ENCODE peak calls at places on chromosomes 3 and 15, in five cellular contexts. U is GM12878, W is HepG2, Q is NT2/D1, I is H1. L is an unnamed sample.

GRCh38 chr3:37935290-37935668 is 55.3 kb upstream of the VILL start:
- DNase-seq in U (no peak), W (peak; percentile 71), Q (no peak), I (no peak), L (no peak)

GRCh38 chr3:13019706-13020105 is 53.5 kb downstream of the IQSEC1 start:
- DNase-seq in U (no peak), W (no peak), Q (no peak), I (no peak), L (no peak)

GRCh38 chr3:169505577-169506155 is 157.8 kb downstream of the MECOM start:
- DNase-seq in U (no peak), W (peak; percentile 1), Q (no peak), I (no peak), L (no peak)

GRCh38 chr3:169509359-169509758 is 154.2 kb downstream of the MECOM start:
- DNase-seq in U (peak; percentile 37), W (no peak), Q (no peak), I (no peak), L (no peak)

GRCh38 chr15:40282870-40283614 is at the start of gene ANKRD63:
- DNase-seq in U (no peak), W (no peak), Q (no peak), I (no peak), L (peak; percentile 49)

GRCh38 chr15:61032600-61033286 is 196.4 kb downstream of the RORA start:
- DNase-seq in U (no peak), W (no peak), Q (no peak), I (no peak), L (no peak)

GRCh38 chr15:36075333-36075732 is 504.1 kb upstream of the CDIN1 start:
- DNase-seq in U (no peak), W (no peak), Q (no peak), I (no peak), L (no peak)

GRCh38 chr3:73745429-73746247 is 120.9 kb upstream of the PDZRN3 start:
- DNase-seq in U (no peak), W (no peak), Q (no peak), I (no peak), L (no peak)

GRCh38 chr3:128603811-128604447 is 46.7 kb downstream of the RPN1 start:
- DNase-seq in U (no peak), W (no peak), Q (no peak), I (no peak), L (no peak)

GRCh38 chr3:52253314-52254260 is 8.0 kb downstream of the PPM1M start:
- DNase-seq in U (peak; percentile 85), W (no peak), Q (no peak), I (no peak), L (no peak)
- TF ChIP-seq SUZ12 in U (no peak), W (no peak), Q (no peak), I (no peak), L (no peak)

DNA sequence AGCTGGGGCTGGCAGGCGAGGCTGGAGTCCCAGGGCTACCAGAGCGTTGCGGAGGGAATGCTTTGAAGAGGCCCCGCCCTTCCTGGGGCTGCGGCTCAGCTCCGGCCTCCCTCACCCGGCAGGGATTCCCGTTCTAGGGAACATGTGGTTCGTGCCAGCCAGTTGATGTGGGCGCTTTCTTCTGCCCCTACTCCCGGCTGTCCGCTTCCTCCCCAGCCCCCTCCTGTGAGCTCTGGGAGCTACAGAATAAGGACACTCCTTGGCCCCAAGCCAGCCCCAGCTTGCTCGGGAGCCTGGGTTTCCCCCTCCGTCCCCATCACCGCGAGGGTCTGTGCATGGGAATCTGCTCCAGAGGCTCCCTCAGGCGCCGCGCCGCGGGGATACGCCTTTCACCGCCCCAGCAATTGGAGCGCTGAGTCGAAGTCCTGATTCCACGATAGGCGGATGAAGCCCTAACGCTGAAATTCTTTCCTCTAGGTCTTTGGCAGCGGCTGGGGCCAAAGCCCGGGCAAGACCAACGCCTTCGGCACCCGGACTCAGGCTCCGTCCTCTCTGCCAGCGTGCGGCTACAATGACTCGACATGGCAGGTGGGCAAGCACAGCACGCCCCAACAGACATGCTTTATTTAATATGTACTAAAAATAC is 69.5 kb downstream of the KLF15 start:
- DNase-seq in U (no peak), W (peak; percentile 41), Q (peak; percentile 49), I (peak; percentile 34), L (peak; percentile 3)
- TF ChIP-seq SUZ12 in U (no peak), W (no peak), Q (no peak), I (no peak), L (no peak)

DNA sequence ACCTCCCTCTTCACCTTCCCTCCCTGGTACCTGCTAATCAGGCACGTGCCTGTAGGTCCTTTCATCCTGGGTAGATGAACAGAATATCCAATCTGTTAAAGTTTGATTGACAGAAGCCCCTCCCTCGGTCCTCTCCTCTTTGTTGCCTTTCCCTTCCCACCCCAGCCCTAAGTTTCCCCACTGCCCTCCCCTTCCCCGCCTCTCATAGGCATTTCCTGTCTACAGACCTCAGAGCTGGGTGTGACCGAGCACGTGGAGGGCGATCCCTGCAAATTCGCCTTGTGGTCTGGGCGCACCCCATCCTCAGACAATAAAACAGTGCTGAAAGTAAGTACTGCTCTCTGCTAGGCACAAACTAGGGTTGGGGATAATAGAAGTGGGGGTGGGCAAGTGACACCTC is 239.2 kb upstream of the UMPS start:
- DNase-seq in U (no peak), W (no peak), Q (no peak), I (no peak), L (no peak)
- TF ChIP-seq SUZ12 in U (no peak), W (no peak), Q (no peak), I (no peak), L (no peak)

GRCh38 chr3:60434323-60434722 is 816.9 kb downstream of the FHIT start:
- DNase-seq in U (no peak), W (no peak), Q (no peak), I (no peak), L (no peak)

GRCh38 chr3:60434945-60435344 is 816.3 kb downstream of the FHIT start:
- DNase-seq in U (no peak), W (no peak), Q (no peak), I (no peak), L (no peak)

GRCh38 chr3:60435941-60436650 is 815.2 kb downstream of the FHIT start:
- DNase-seq in U (no peak), W (no peak), Q (no peak), I (no peak), L (no peak)

GRCh38 chr3:60430208-60430607 is 821.0 kb downstream of the FHIT start:
- DNase-seq in U (no peak), W (no peak), Q (no peak), I (no peak), L (no peak)

GRCh38 chr3:60431599-60431958 is 819.7 kb downstream of the FHIT start:
- DNase-seq in U (no peak), W (no peak), Q (peak; percentile 23), I (peak; percentile 27), L (no peak)
- TF ChIP-seq SUZ12 in U (no peak), W (no peak), Q (no peak), I (no peak), L (no peak)